ENCODE peak calls at places on chromosomes 12 and 14, in nine cellular contexts. One of them, this sample, is unnamed.

GRCh38 chr12:54364413-54364812 is at the start of gene GPR84:
- DNase-seq in neural progenitor cell: no peak
- DNase-seq in hepatocyte: no peak
- DNase-seq in PC-3: no peak
- DNase-seq in SK-N-SH: no peak
- DNase-seq in HCT116: no peak
- DNase-seq in MM.1S: peak
- DNase-seq in GM23338: no peak
- DNase-seq in OCI-LY7: peak
- DNase-seq in this sample: no peak

GRCh38 chr12:97229036-97229435 is 233.6 kb upstream of the RMST start:
- DNase-seq in OCI-LY7: no peak
- DNase-seq in neural progenitor cell: no peak
- DNase-seq in GM23338: no peak
- DNase-seq in PC-3: no peak
- DNase-seq in HCT116: no peak
- DNase-seq in MM.1S: no peak
- DNase-seq in SK-N-SH: no peak
- DNase-seq in hepatocyte: no peak
- DNase-seq in this sample: no peak

GRCh38 chr14:73173092-73173735 is 36.9 kb downstream of the PSEN1 start:
- DNase-seq in OCI-LY7: peak
- DNase-seq in hepatocyte: peak
- DNase-seq in GM23338: peak
- DNase-seq in PC-3: peak
- DNase-seq in SK-N-SH: peak
- DNase-seq in neural progenitor cell: peak
- DNase-seq in HCT116: peak
- DNase-seq in MM.1S: peak
- DNase-seq in this sample: peak

GRCh38 chr12:122870867-122871664 is 24.9 kb downstream of the VPS37B start:
- DNase-seq in hepatocyte: peak
- DNase-seq in PC-3: no peak
- DNase-seq in MM.1S: no peak
- DNase-seq in OCI-LY7: no peak
- DNase-seq in neural progenitor cell: peak
- DNase-seq in HCT116: no peak
- DNase-seq in SK-N-SH: peak
- DNase-seq in GM23338: no peak
- DNase-seq in this sample: peak

GRCh38 chr12:76226956-76227355 is 121.3 kb downstream of the BBS10 start:
- DNase-seq in HCT116: no peak
- DNase-seq in MM.1S: no peak
- DNase-seq in neural progenitor cell: no peak
- DNase-seq in SK-N-SH: no peak
- DNase-seq in OCI-LY7: no peak
- DNase-seq in hepatocyte: no peak
- DNase-seq in GM23338: no peak
- DNase-seq in PC-3: no peak
- DNase-seq in this sample: no peak

GRCh38 chr12:31020385-31021166 is 53.1 kb upstream of the DDX11 start:
- DNase-seq in GM23338: no peak
- DNase-seq in neural progenitor cell: no peak
- DNase-seq in MM.1S: no peak
- DNase-seq in HCT116: no peak
- DNase-seq in PC-3: no peak
- DNase-seq in SK-N-SH: no peak
- DNase-seq in OCI-LY7: no peak
- DNase-seq in hepatocyte: no peak
- DNase-seq in this sample: no peak

GRCh38 chr12:64469455-64470142 is 17.7 kb downstream of the TBK1 start:
- DNase-seq in hepatocyte: no peak
- DNase-seq in OCI-LY7: no peak
- DNase-seq in GM23338: no peak
- DNase-seq in MM.1S: no peak
- DNase-seq in neural progenitor cell: no peak
- DNase-seq in PC-3: no peak
- DNase-seq in HCT116: no peak
- DNase-seq in SK-N-SH: no peak
- DNase-seq in this sample: no peak

GRCh38 chr14:104882325-104882973 is 17.4 kb downstream of the CEP170B start:
- DNase-seq in PC-3: peak
- DNase-seq in HCT116: peak
- DNase-seq in neural progenitor cell: peak
- DNase-seq in OCI-LY7: peak
- DNase-seq in GM23338: peak
- DNase-seq in hepatocyte: peak
- DNase-seq in SK-N-SH: peak
- DNase-seq in MM.1S: peak
- DNase-seq in this sample: no peak

GRCh38 chr14:98368916-98369315 is 903.1 kb downstream of the BCL11B start:
- DNase-seq in MM.1S: no peak
- DNase-seq in hepatocyte: no peak
- DNase-seq in neural progenitor cell: no peak
- DNase-seq in PC-3: no peak
- DNase-seq in OCI-LY7: no peak
- DNase-seq in SK-N-SH: no peak
- DNase-seq in GM23338: no peak
- DNase-seq in HCT116: no peak
- DNase-seq in this sample: no peak

GRCh38 chr12:15978431-15978950 is 67.4 kb downstream of the DERA start:
- DNase-seq in hepatocyte: no peak
- DNase-seq in GM23338: no peak
- DNase-seq in MM.1S: no peak
- DNase-seq in SK-N-SH: no peak
- DNase-seq in neural progenitor cell: no peak
- DNase-seq in OCI-LY7: no peak
- DNase-seq in HCT116: no peak
- DNase-seq in PC-3: peak
- DNase-seq in this sample: peak

GRCh38 chr12:94186461-94187237 is 38.3 kb downstream of the PLXNC1 start:
- DNase-seq in hepatocyte: peak
- DNase-seq in HCT116: no peak
- DNase-seq in MM.1S: no peak
- DNase-seq in neural progenitor cell: peak
- DNase-seq in SK-N-SH: peak
- DNase-seq in GM23338: peak
- DNase-seq in OCI-LY7: no peak
- DNase-seq in PC-3: no peak
- DNase-seq in this sample: no peak

GRCh38 chr14:84403585-84403984 is 1126.4 kb upstream of the FLRT2 start:
- DNase-seq in hepatocyte: peak
- DNase-seq in GM23338: peak
- DNase-seq in SK-N-SH: no peak
- DNase-seq in PC-3: peak
- DNase-seq in MM.1S: no peak
- DNase-seq in OCI-LY7: no peak
- DNase-seq in HCT116: no peak
- DNase-seq in neural progenitor cell: peak
- DNase-seq in this sample: no peak

GRCh38 chr14:104248203-104249055 is 110.0 kb downstream of the KIF26A start:
- DNase-seq in neural progenitor cell: no peak
- DNase-seq in HCT116: no peak
- DNase-seq in SK-N-SH: peak
- DNase-seq in GM23338: no peak
- DNase-seq in PC-3: no peak
- DNase-seq in hepatocyte: no peak
- DNase-seq in OCI-LY7: no peak
- DNase-seq in MM.1S: no peak
- DNase-seq in this sample: no peak

GRCh38 chr12:11609045-11609444 is 40.4 kb upstream of the ETV6 start:
- DNase-seq in hepatocyte: no peak
- DNase-seq in PC-3: no peak
- DNase-seq in HCT116: no peak
- DNase-seq in GM23338: peak
- DNase-seq in MM.1S: no peak
- DNase-seq in neural progenitor cell: no peak
- DNase-seq in OCI-LY7: no peak
- DNase-seq in SK-N-SH: no peak
- DNase-seq in this sample: no peak

GRCh38 chr14:77407158-77407557 is 16.2 kb downstream of the NOXRED1 start:
- DNase-seq in MM.1S: no peak
- DNase-seq in hepatocyte: no peak
- DNase-seq in OCI-LY7: no peak
- DNase-seq in neural progenitor cell: no peak
- DNase-seq in SK-N-SH: no peak
- DNase-seq in PC-3: no peak
- DNase-seq in GM23338: no peak
- DNase-seq in HCT116: no peak
- DNase-seq in this sample: no peak

GRCh38 chr14:60064491-60065072 is 27.1 kb upstream of the PCNX4 start:
- DNase-seq in OCI-LY7: peak
- DNase-seq in SK-N-SH: peak
- DNase-seq in PC-3: peak
- DNase-seq in HCT116: peak
- DNase-seq in hepatocyte: peak
- DNase-seq in GM23338: peak
- DNase-seq in MM.1S: peak
- DNase-seq in neural progenitor cell: peak
- DNase-seq in this sample: peak

GRCh38 chr12:45388545-45388944 is 172.7 kb downstream of the ANO6 start:
- DNase-seq in MM.1S: no peak
- DNase-seq in neural progenitor cell: peak
- DNase-seq in OCI-LY7: peak
- DNase-seq in PC-3: peak
- DNase-seq in SK-N-SH: peak
- DNase-seq in GM23338: peak
- DNase-seq in hepatocyte: peak
- DNase-seq in HCT116: peak
- DNase-seq in this sample: peak

GRCh38 chr12:115815924-115816323 is 461.6 kb downstream of the MED13L start:
- DNase-seq in hepatocyte: no peak
- DNase-seq in GM23338: no peak
- DNase-seq in SK-N-SH: no peak
- DNase-seq in OCI-LY7: no peak
- DNase-seq in HCT116: no peak
- DNase-seq in PC-3: no peak
- DNase-seq in MM.1S: no peak
- DNase-seq in neural progenitor cell: no peak
- DNase-seq in this sample: no peak
- TF ChIP-seq EZH2phosphoT487 in hepatocyte: no peak
- TF ChIP-seq EZH2phosphoT487 in GM23338: no peak
- TF ChIP-seq EZH2phosphoT487 in SK-N-SH: no peak
- TF ChIP-seq EZH2phosphoT487 in OCI-LY7: no peak
- TF ChIP-seq EZH2phosphoT487 in HCT116: no peak
- TF ChIP-seq EZH2phosphoT487 in PC-3: no peak
- TF ChIP-seq EZH2phosphoT487 in MM.1S: no peak
- TF ChIP-seq EZH2phosphoT487 in neural progenitor cell: no peak
- TF ChIP-seq EZH2phosphoT487 in this sample: no peak

GRCh38 chr14:63492391-63492790 is 50.8 kb downstream of the PPP2R5E start:
- DNase-seq in SK-N-SH: no peak
- DNase-seq in HCT116: no peak
- DNase-seq in PC-3: peak
- DNase-seq in hepatocyte: no peak
- DNase-seq in OCI-LY7: no peak
- DNase-seq in MM.1S: no peak
- DNase-seq in GM23338: no peak
- DNase-seq in neural progenitor cell: no peak
- DNase-seq in this sample: peak

GRCh38 chr14:63483315-63483714 is 59.9 kb downstream of the PPP2R5E start:
- DNase-seq in OCI-LY7: no peak
- DNase-seq in hepatocyte: no peak
- DNase-seq in PC-3: no peak
- DNase-seq in GM23338: no peak
- DNase-seq in HCT116: no peak
- DNase-seq in SK-N-SH: no peak
- DNase-seq in neural progenitor cell: no peak
- DNase-seq in MM.1S: no peak
- DNase-seq in this sample: no peak

GRCh38 chr14:63486729-63487128 is 56.4 kb downstream of the PPP2R5E start:
- DNase-seq in PC-3: no peak
- DNase-seq in GM23338: no peak
- DNase-seq in HCT116: no peak
- DNase-seq in OCI-LY7: no peak
- DNase-seq in hepatocyte: no peak
- DNase-seq in SK-N-SH: no peak
- DNase-seq in MM.1S: no peak
- DNase-seq in neural progenitor cell: no peak
- DNase-seq in this sample: no peak

GRCh38 chr14:63493246-63493645 is 49.9 kb downstream of the PPP2R5E start:
- DNase-seq in HCT116: peak
- DNase-seq in OCI-LY7: peak
- DNase-seq in PC-3: peak
- DNase-seq in GM23338: peak
- DNase-seq in hepatocyte: peak
- DNase-seq in neural progenitor cell: peak
- DNase-seq in SK-N-SH: peak
- DNase-seq in MM.1S: no peak
- DNase-seq in this sample: peak

GRCh38 chr14:63487724-63488123 is 55.5 kb downstream of the PPP2R5E start:
- DNase-seq in GM23338: no peak
- DNase-seq in hepatocyte: no peak
- DNase-seq in OCI-LY7: no peak
- DNase-seq in PC-3: no peak
- DNase-seq in neural progenitor cell: no peak
- DNase-seq in SK-N-SH: no peak
- DNase-seq in MM.1S: no peak
- DNase-seq in HCT116: no peak
- DNase-seq in this sample: no peak
- H2AFZ ChIP-seq in GM23338: no peak
- H2AFZ ChIP-seq in hepatocyte: no peak
- H2AFZ ChIP-seq in OCI-LY7: no peak
- H2AFZ ChIP-seq in PC-3: no peak
- H2AFZ ChIP-seq in neural progenitor cell: no peak
- H2AFZ ChIP-seq in SK-N-SH: no peak
- H2AFZ ChIP-seq in MM.1S: no peak
- H2AFZ ChIP-seq in HCT116: no peak
- H2AFZ ChIP-seq in this sample: no peak

GRCh38 chr12:131897276-131897675 is 2.9 kb downstream of the ULK1 start:
- DNase-seq in HCT116: no peak
- DNase-seq in hepatocyte: no peak
- DNase-seq in GM23338: no peak
- DNase-seq in OCI-LY7: no peak
- DNase-seq in SK-N-SH: no peak
- DNase-seq in PC-3: no peak
- DNase-seq in MM.1S: no peak
- DNase-seq in neural progenitor cell: no peak
- DNase-seq in this sample: no peak
- H3K27ac ChIP-seq in HCT116: peak
- H3K27ac ChIP-seq in hepatocyte: peak
- H3K27ac ChIP-seq in GM23338: peak
- H3K27ac ChIP-seq in OCI-LY7: no peak
- H3K27ac ChIP-seq in SK-N-SH: no peak
- H3K27ac ChIP-seq in PC-3: peak
- H3K27ac ChIP-seq in MM.1S: no peak
- H3K27ac ChIP-seq in neural progenitor cell: no peak
- H3K27ac ChIP-seq in this sample: no peak

DNA sequence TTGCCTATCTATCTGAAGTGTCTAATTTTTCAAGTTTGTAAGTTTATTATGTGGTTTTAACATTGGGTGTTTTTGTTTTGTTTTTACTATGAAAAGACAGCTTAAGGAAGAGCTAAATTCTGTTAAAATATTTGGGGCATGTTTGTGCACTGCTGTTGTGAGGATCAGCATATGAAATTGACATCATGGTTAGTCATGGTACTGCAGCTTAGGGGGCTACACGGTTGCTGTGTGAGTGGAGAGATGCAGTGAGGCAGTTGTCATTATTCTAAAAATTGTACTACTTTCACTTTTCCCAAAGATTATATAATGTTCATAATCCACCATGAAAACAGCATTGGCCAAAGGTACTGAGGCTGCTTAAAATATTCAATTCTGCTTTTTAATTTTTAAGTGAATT is 49.0 kb downstream of the ZC3H14 start:
- DNase-seq in GM23338: no peak
- DNase-seq in hepatocyte: no peak
- DNase-seq in neural progenitor cell: no peak
- DNase-seq in PC-3: no peak
- DNase-seq in MM.1S: no peak
- DNase-seq in SK-N-SH: peak
- DNase-seq in OCI-LY7: no peak
- DNase-seq in HCT116: no peak
- DNase-seq in this sample: peak
- TF ChIP-seq EZH2phosphoT487 in GM23338: no peak
- TF ChIP-seq EZH2phosphoT487 in hepatocyte: no peak
- TF ChIP-seq EZH2phosphoT487 in neural progenitor cell: no peak
- TF ChIP-seq EZH2phosphoT487 in PC-3: no peak
- TF ChIP-seq EZH2phosphoT487 in MM.1S: no peak
- TF ChIP-seq EZH2phosphoT487 in SK-N-SH: no peak
- TF ChIP-seq EZH2phosphoT487 in OCI-LY7: no peak
- TF ChIP-seq EZH2phosphoT487 in HCT116: no peak
- TF ChIP-seq EZH2phosphoT487 in this sample: no peak